ENCODE peak calls at places on chromosomes 2 and 18, in four cellular contexts. U is sigmoid colon, H is lower leg skin, Z is heart right ventricle. X is an unnamed sample.

GRCh38 chr18:68769423-68769822 is 28.5 kb upstream of the CCDC102B start:
- DNase-seq in U (peak; percentile 67), H (peak; percentile 78), Z (no peak), X (no peak)

GRCh38 chr2:33765122-33765521 is 166.0 kb upstream of the FAM98A start:
- DNase-seq in U (no peak), H (no peak), Z (peak; percentile 6), X (no peak)

GRCh38 chr2:135198481-135198880 is 146.4 kb downstream of the RAB3GAP1 start:
- DNase-seq in U (no peak), H (no peak), Z (no peak), X (no peak)

GRCh38 chr18:7273301-7273911 is 42.5 kb downstream of the LRRC30 start:
- DNase-seq in U (peak; percentile 81), H (peak; percentile 94), Z (peak; percentile 81), X (no peak)

GRCh38 chr2:26576565-26577441 is 64.4 kb downstream of the CIB4 start:
- DNase-seq in U (peak; percentile 39), H (no peak), Z (no peak), X (no peak)

GRCh38 chr2:12493031-12493513 is 223.7 kb upstream of the TRIB2 start:
- DNase-seq in U (no peak), H (no peak), Z (peak; percentile 44), X (no peak)

GRCh38 chr2:114714316-114714715 is 271.9 kb downstream of the DPP10 start:
- DNase-seq in U (no peak), H (no peak), Z (no peak), X (no peak)

GRCh38 chr2:24048662-24049484 is 668 bp upstream of the FKBP1B start:
- DNase-seq in U (no peak), H (no peak), Z (no peak), X (no peak)

GRCh38 chr2:237184192-237184922 is 98.7 kb downstream of the COPS8 start:
- DNase-seq in U (peak; percentile 40), H (no peak), Z (no peak), X (no peak)

GRCh38 chr2:215613265-215613664 is 177.4 kb upstream of the FN1 start:
- DNase-seq in U (no peak), H (no peak), Z (no peak), X (no peak)

GRCh38 chr2:189076572-189076971 is 102.4 kb downstream of the COL3A1 start:
- DNase-seq in U (peak; percentile 78), H (no peak), Z (no peak), X (no peak)

GRCh38 chr2:195520671-195521155 is 136.3 kb upstream of the SLC39A10 start:
- DNase-seq in U (no peak), H (no peak), Z (no peak), X (no peak)

GRCh38 chr18:68865021-68865420 is 67.1 kb downstream of the CCDC102B start:
- DNase-seq in U (no peak), H (no peak), Z (no peak), X (no peak)

GRCh38 chr18:13453714-13454113 is 235.2 kb downstream of the LDLRAD4 start:
- DNase-seq in U (peak; percentile 28), H (peak; percentile 81), Z (peak; percentile 42), X (no peak)

GRCh38 chr2:25700221-25700660 is 26.9 kb upstream of the DTNB start:
- DNase-seq in U (no peak), H (no peak), Z (no peak), X (peak; percentile 52)

GRCh38 chr2:103174711-103175110 is 412.9 kb downstream of the TMEM182 start:
- DNase-seq in U (no peak), H (no peak), Z (no peak), X (no peak)

GRCh38 chr2:203759692-203760365 is 53.4 kb downstream of the CD28 start:
- DNase-seq in U (no peak), H (no peak), Z (no peak), X (no peak)

GRCh38 chr2:1884933-1885580 is 140.7 kb upstream of the PXDN start:
- DNase-seq in U (no peak), H (peak; percentile 40), Z (peak; percentile 12), X (no peak)

GRCh38 chr18:47772374-47773248 is 157.8 kb downstream of the SMAD2 start:
- DNase-seq in U (no peak), H (no peak), Z (peak; percentile 23), X (peak; percentile 62)

GRCh38 chr2:1670636-1671035 is 73.7 kb downstream of the PXDN start:
- DNase-seq in U (peak; percentile 54), H (peak; percentile 34), Z (no peak), X (no peak)

GRCh38 chr18:6795307-6795706 is 65.8 kb downstream of the ARHGAP28 start:
- DNase-seq in U (no peak), H (no peak), Z (no peak), X (no peak)

GRCh38 chr2:25443766-25444165 is 102.0 kb upstream of the DNMT3A start:
- DNase-seq in U (no peak), H (no peak), Z (no peak), X (no peak)

GRCh38 chr18:31451625-31452024 is 4.1 kb downstream of the DSG3 start:
- DNase-seq in U (no peak), H (no peak), Z (no peak), X (no peak)

GRCh38 chr2:238724728-238725127 is 123.2 kb upstream of the TWIST2 start:
- DNase-seq in U (no peak), H (peak; percentile 42), Z (no peak), X (no peak)

GRCh38 chr2:235468978-235469694 is 24.7 kb upstream of the AGAP1 start:
- DNase-seq in U (peak; percentile 69), H (peak; percentile 83), Z (peak; percentile 37), X (no peak)

GRCh38 chr2:143525006-143525405 is 395.8 kb downstream of the ARHGAP15 start:
- DNase-seq in U (no peak), H (no peak), Z (no peak), X (no peak)

GRCh38 chr2:61705625-61706024 is 148.2 kb downstream of the FAM161A start:
- DNase-seq in U (no peak), H (no peak), Z (no peak), X (no peak)

GRCh38 chr18:12442946-12443345 is 35.2 kb downstream of the PRELID3A start:
- DNase-seq in U (no peak), H (no peak), Z (no peak), X (no peak)

GRCh38 chr2:86032861-86033595 is 72.7 kb downstream of the POLR1A start:
- DNase-seq in U (no peak), H (no peak), Z (no peak), X (no peak)

GRCh38 chr2:14713248-14713647 is 80.7 kb downstream of the LRATD1 start:
- DNase-seq in U (no peak), H (no peak), Z (no peak), X (no peak)

GRCh38 chr2:15748736-15749323 is 157.2 kb downstream of the DDX1 start:
- DNase-seq in U (no peak), H (peak; percentile 70), Z (no peak), X (peak; percentile 63)

GRCh38 chr2:120288016-120288373 is 35.3 kb downstream of the RALB start:
- DNase-seq in U (no peak), H (no peak), Z (no peak), X (no peak)

GRCh38 chr2:120287183-120288015 is 34.7 kb downstream of the RALB start:
- DNase-seq in U (no peak), H (no peak), Z (no peak), X (peak; percentile 75)

GRCh38 chr2:120278901-120279300 is 26.2 kb downstream of the RALB start:
- DNase-seq in U (no peak), H (no peak), Z (no peak), X (no peak)

GRCh38 chr2:120279708-120280107 is 27.1 kb downstream of the RALB start:
- DNase-seq in U (no peak), H (no peak), Z (no peak), X (no peak)

DNA sequence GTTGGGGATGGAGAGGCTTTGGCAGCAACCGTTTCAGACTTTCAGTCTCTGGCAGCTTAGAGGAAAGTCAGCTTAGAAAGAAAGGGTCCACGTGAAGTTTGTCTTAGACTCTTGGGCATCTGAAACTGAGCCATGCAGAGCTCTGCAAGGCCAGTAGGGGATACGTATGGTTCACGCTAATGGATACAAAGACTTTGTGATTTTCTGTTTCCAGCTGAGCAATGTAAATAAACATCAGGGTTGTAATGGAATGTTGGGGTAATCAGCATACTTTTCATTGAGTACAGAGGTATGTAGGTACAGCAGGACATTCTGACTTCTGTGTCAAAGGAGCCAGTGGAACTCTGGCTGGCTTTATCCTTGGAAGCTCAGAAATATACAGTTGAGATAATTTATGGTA is 31.0 kb downstream of the RALB start:
- DNase-seq in U (no peak), H (no peak), Z (no peak), X (no peak)
- TF ChIP-seq CTCF in U (no peak), H (no peak), Z (no peak), X (no peak)

GRCh38 chr18:38047820-38048219 is 482.2 kb upstream of the CELF4 start:
- DNase-seq in U (no peak), H (no peak), Z (no peak), X (no peak)
- TF ChIP-seq CTCF in U (no peak), H (no peak), Z (peak; percentile 17), X (no peak)

DNA sequence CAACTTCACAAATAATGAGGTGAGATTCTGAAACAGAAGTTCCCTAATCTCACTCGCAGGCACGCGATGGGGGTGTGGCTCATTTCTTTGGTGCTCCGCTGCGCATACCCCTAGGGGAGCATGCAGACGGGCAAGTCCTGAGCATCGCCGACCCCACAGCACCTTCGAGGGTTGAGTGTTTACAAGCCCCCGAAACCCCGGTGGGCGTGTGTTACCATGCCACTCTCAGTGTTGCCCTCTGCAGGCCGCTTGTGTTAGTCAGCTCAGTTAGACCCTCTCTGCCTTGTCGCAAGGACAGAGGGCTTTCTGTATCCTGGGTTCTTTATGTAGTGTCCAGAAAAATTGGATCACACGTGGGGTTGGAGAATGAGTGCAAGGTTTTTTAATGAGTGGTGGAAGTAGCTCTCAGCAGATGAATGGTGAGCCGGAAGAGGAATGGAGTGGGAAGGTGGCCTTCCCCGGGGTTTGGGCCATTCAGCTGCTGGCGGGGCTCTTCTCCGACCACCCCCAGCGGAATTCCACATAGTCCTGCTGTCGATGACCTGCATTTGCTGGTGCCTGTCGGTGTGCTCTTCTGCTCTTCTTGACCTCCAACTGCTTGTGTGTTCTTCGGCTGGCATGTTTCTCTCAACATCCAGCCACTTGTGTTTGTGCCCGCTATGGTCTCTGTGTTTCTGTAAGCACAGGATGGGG is 191.3 kb downstream of the RPRM start:
- DNase-seq in U (no peak), H (no peak), Z (no peak), X (no peak)
- TF ChIP-seq CTCF in U (no peak), H (no peak), Z (no peak), X (peak; percentile 53)

DNA sequence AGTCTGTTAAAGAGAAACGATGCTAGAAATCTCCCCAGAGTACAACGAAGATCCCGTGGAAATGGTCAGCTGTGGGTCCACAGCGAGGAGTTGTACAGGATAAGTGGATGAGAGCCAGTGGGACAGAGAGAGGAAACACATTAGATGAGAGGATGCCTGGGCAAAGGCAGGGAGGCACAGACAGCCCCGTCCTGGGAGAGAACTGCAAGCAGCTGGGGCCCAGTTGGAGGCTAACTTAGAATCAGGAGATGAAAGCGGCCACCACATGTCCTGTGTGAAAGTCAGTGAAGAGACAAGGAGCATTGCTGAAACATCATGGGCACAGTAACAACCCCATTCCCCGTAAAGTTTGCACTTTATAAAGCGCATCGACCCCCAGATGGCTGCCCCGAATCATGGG is 157.5 kb downstream of the RAPGEF4 start:
- DNase-seq in U (no peak), H (no peak), Z (no peak), X (no peak)
- TF ChIP-seq CTCF in U (no peak), H (no peak), Z (no peak), X (no peak)

GRCh38 chr2:219034823-219035222 is 6.5 kb downstream of the CFAP65 start:
- DNase-seq in U (no peak), H (no peak), Z (no peak), X (no peak)
- TF ChIP-seq CTCF in U (no peak), H (no peak), Z (no peak), X (no peak)